ENCODE peak calls at places on chromosomes 12 and 14, in eight cellular contexts. One of them, this sample, is unnamed. For H3K27me3 and H3K4me1, the result is how much of the 10 kb centered on the place peaks cover.

GRCh38 chr12:49636979-49637378 is 13.6 kb downstream of the PRPF40B start:
- DNase-seq in Panc1: no peak
- DNase-seq in H1: no peak
- DNase-seq in breast epithelium: peak
- DNase-seq in spleen: no peak
- DNase-seq in stomach: peak
- DNase-seq in HepG2: peak
- DNase-seq in HCT116: peak
- DNase-seq in this sample: peak

GRCh38 chr12:31120392-31121008 is 46.8 kb downstream of the DDX11 start:
- DNase-seq in breast epithelium: no peak
- DNase-seq in spleen: no peak
- DNase-seq in Panc1: no peak
- DNase-seq in H1: peak
- DNase-seq in stomach: no peak
- DNase-seq in HepG2: no peak
- DNase-seq in HCT116: no peak
- DNase-seq in this sample: no peak

GRCh38 chr12:7047318-7047717 is 13.2 kb upstream of the C1S start:
- DNase-seq in HepG2: no peak
- DNase-seq in breast epithelium: no peak
- DNase-seq in H1: no peak
- DNase-seq in HCT116: no peak
- DNase-seq in stomach: no peak
- DNase-seq in Panc1: no peak
- DNase-seq in spleen: no peak
- DNase-seq in this sample: no peak

GRCh38 chr14:26791117-26791806 is 193.4 kb upstream of the NOVA1 start:
- DNase-seq in HepG2: no peak
- DNase-seq in HCT116: no peak
- DNase-seq in stomach: no peak
- DNase-seq in breast epithelium: no peak
- DNase-seq in spleen: no peak
- DNase-seq in Panc1: no peak
- DNase-seq in H1: no peak
- DNase-seq in this sample: no peak

GRCh38 chr12:56315256-56315625 is 547 bp downstream of the CNPY2 start:
- DNase-seq in spleen: no peak
- DNase-seq in HCT116: no peak
- DNase-seq in H1: no peak
- DNase-seq in stomach: no peak
- DNase-seq in HepG2: no peak
- DNase-seq in breast epithelium: no peak
- DNase-seq in Panc1: no peak
- DNase-seq in this sample: peak

GRCh38 chr12:1795221-1795784 is 25.1 kb upstream of the LRTM2 start:
- DNase-seq in HCT116: no peak
- DNase-seq in breast epithelium: no peak
- DNase-seq in stomach: no peak
- DNase-seq in H1: no peak
- DNase-seq in Panc1: no peak
- DNase-seq in spleen: peak
- DNase-seq in HepG2: no peak
- DNase-seq in this sample: no peak

GRCh38 chr12:46711756-46712155 is 114.0 kb downstream of the SLC38A4 start:
- DNase-seq in breast epithelium: no peak
- DNase-seq in HepG2: no peak
- DNase-seq in stomach: no peak
- DNase-seq in Panc1: no peak
- DNase-seq in spleen: no peak
- DNase-seq in HCT116: no peak
- DNase-seq in H1: no peak
- DNase-seq in this sample: no peak

GRCh38 chr12:53931844-53932581 is 6.6 kb upstream of the HOXC13 start:
- DNase-seq in HCT116: no peak
- DNase-seq in HepG2: no peak
- DNase-seq in stomach: no peak
- DNase-seq in spleen: no peak
- DNase-seq in H1: peak
- DNase-seq in breast epithelium: no peak
- DNase-seq in Panc1: no peak
- DNase-seq in this sample: no peak

GRCh38 chr14:68544150-68544892 is 248.5 kb downstream of the ZFP36L1 start:
- DNase-seq in HepG2: no peak
- DNase-seq in H1: no peak
- DNase-seq in spleen: no peak
- DNase-seq in HCT116: no peak
- DNase-seq in breast epithelium: peak
- DNase-seq in stomach: peak
- DNase-seq in Panc1: no peak
- DNase-seq in this sample: peak

GRCh38 chr12:6553051-6553868 is 2.6 kb downstream of the IFFO1 start:
- DNase-seq in HCT116: no peak
- DNase-seq in HepG2: no peak
- DNase-seq in Panc1: no peak
- DNase-seq in breast epithelium: no peak
- DNase-seq in stomach: no peak
- DNase-seq in spleen: peak
- DNase-seq in H1: no peak
- DNase-seq in this sample: no peak

GRCh38 chr14:99986416-99986815 is 78.8 kb upstream of the EVL start:
- DNase-seq in H1: no peak
- DNase-seq in breast epithelium: no peak
- DNase-seq in HCT116: no peak
- DNase-seq in Panc1: no peak
- DNase-seq in spleen: no peak
- DNase-seq in HepG2: no peak
- DNase-seq in stomach: no peak
- DNase-seq in this sample: no peak

GRCh38 chr12:77220586-77220985 is 155.2 kb upstream of the E2F7 start:
- DNase-seq in spleen: no peak
- DNase-seq in HCT116: no peak
- DNase-seq in H1: no peak
- DNase-seq in Panc1: no peak
- DNase-seq in breast epithelium: no peak
- DNase-seq in stomach: no peak
- DNase-seq in HepG2: no peak
- DNase-seq in this sample: no peak

GRCh38 chr14:79564371-79564770 is 646.9 kb downstream of the DIO2 start:
- DNase-seq in HepG2: no peak
- DNase-seq in breast epithelium: no peak
- DNase-seq in spleen: no peak
- DNase-seq in HCT116: no peak
- DNase-seq in Panc1: no peak
- DNase-seq in H1: no peak
- DNase-seq in stomach: no peak
- DNase-seq in this sample: no peak
- H3K27me3 ChIP-seq in HepG2: under half
- H3K27me3 ChIP-seq in breast epithelium: under half
- H3K27me3 ChIP-seq in spleen: under half
- H3K27me3 ChIP-seq in HCT116: under half
- H3K27me3 ChIP-seq in Panc1: under half
- H3K27me3 ChIP-seq in H1: under half
- H3K27me3 ChIP-seq in stomach: under half
- H3K27me3 ChIP-seq in this sample: under half

DNA sequence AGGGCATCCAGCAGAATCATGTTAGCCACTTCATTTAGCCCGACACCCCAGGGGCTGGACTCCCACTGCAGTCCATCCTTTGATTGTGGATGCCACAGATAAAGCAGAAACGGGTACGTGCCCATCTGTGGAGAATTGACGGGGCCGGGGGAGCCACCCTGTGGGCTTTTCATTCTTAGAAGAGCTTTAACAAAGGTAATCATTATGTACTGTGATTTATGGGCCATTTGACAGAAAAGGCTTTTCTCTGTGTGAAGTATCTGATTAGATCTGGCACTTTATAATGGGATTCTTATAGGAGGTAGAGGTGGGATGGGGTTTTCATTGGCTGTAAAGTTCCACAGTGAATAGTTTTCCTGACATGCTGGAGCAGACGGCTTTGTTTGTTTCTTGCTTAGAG is 40.4 kb downstream of the AACS start:
- DNase-seq in breast epithelium: no peak
- DNase-seq in Panc1: no peak
- DNase-seq in HCT116: no peak
- DNase-seq in HepG2: no peak
- DNase-seq in stomach: no peak
- DNase-seq in H1: no peak
- DNase-seq in spleen: no peak
- DNase-seq in this sample: no peak
- TF ChIP-seq POLR2AphosphoS5 in breast epithelium: no peak
- TF ChIP-seq POLR2AphosphoS5 in Panc1: no peak
- TF ChIP-seq POLR2AphosphoS5 in HCT116: no peak
- TF ChIP-seq POLR2AphosphoS5 in HepG2: no peak
- TF ChIP-seq POLR2AphosphoS5 in stomach: no peak
- TF ChIP-seq POLR2AphosphoS5 in H1: no peak
- TF ChIP-seq POLR2AphosphoS5 in spleen: no peak
- TF ChIP-seq POLR2AphosphoS5 in this sample: no peak

GRCh38 chr12:107356937-107357295 is 263.6 kb upstream of the CRY1 start:
- DNase-seq in stomach: no peak
- DNase-seq in HCT116: no peak
- DNase-seq in spleen: no peak
- DNase-seq in H1: no peak
- DNase-seq in Panc1: no peak
- DNase-seq in breast epithelium: no peak
- DNase-seq in HepG2: no peak
- DNase-seq in this sample: no peak
- H3K4me1 ChIP-seq in stomach: under half
- H3K4me1 ChIP-seq in HCT116: under half
- H3K4me1 ChIP-seq in spleen: under half
- H3K4me1 ChIP-seq in H1: under half
- H3K4me1 ChIP-seq in Panc1: under half
- H3K4me1 ChIP-seq in breast epithelium: under half
- H3K4me1 ChIP-seq in HepG2: half or more
- H3K4me1 ChIP-seq in this sample: under half

GRCh38 chr14:105119410-105120025 is 49.1 kb downstream of the JAG2 start:
- DNase-seq in H1: no peak
- DNase-seq in HCT116: no peak
- DNase-seq in stomach: no peak
- DNase-seq in breast epithelium: peak
- DNase-seq in HepG2: no peak
- DNase-seq in spleen: no peak
- DNase-seq in Panc1: no peak
- DNase-seq in this sample: peak

GRCh38 chr14:105118646-105119409 is 49.7 kb downstream of the JAG2 start:
- DNase-seq in Panc1: no peak
- DNase-seq in HepG2: no peak
- DNase-seq in spleen: no peak
- DNase-seq in HCT116: no peak
- DNase-seq in stomach: no peak
- DNase-seq in breast epithelium: peak
- DNase-seq in H1: no peak
- DNase-seq in this sample: peak

GRCh38 chr14:105117257-105117646 is 51.3 kb downstream of the JAG2 start:
- DNase-seq in HCT116: no peak
- DNase-seq in Panc1: no peak
- DNase-seq in H1: no peak
- DNase-seq in stomach: no peak
- DNase-seq in HepG2: no peak
- DNase-seq in breast epithelium: no peak
- DNase-seq in spleen: no peak
- DNase-seq in this sample: peak

GRCh38 chr14:105117710-105118385 is 50.7 kb downstream of the JAG2 start:
- DNase-seq in HepG2: no peak
- DNase-seq in spleen: no peak
- DNase-seq in stomach: no peak
- DNase-seq in H1: no peak
- DNase-seq in HCT116: no peak
- DNase-seq in Panc1: no peak
- DNase-seq in breast epithelium: peak
- DNase-seq in this sample: peak

DNA sequence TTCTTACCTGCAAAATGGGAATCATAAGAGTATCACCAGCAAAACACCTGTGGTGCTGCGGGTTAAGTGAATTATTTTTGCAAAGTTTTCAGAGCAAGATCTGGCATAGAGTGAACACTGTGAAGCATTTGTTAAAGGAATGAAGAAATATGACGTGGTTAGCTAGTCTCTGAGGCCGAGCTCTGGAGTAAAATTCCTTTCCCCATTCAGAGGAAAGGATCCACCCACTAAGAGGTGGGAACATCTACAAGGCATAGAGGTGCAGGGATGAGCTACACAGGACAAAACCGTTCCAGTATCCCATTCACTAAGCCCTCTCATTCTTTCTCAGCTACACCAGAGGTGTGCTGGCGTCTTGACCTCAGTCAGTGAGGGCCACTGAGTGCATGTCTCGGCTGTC is 48.5 kb downstream of the JAG2 start:
- DNase-seq in stomach: no peak
- DNase-seq in Panc1: no peak
- DNase-seq in H1: no peak
- DNase-seq in spleen: no peak
- DNase-seq in HCT116: no peak
- DNase-seq in breast epithelium: peak
- DNase-seq in HepG2: no peak
- DNase-seq in this sample: no peak
- H3K27me3 ChIP-seq in stomach: under half
- H3K27me3 ChIP-seq in Panc1: under half
- H3K27me3 ChIP-seq in H1: under half
- H3K27me3 ChIP-seq in spleen: under half
- H3K27me3 ChIP-seq in HCT116: under half
- H3K27me3 ChIP-seq in breast epithelium: under half
- H3K27me3 ChIP-seq in HepG2: under half
- H3K27me3 ChIP-seq in this sample: under half